ENCODE peak calls at places on chromosomes 7 and 10, in four cellular contexts. One of them, this sample, is unnamed.

GRCh38 chr10:110502851-110503301 is 5.2 kb downstream of the DUSP5 start:
- DNase-seq in HepG2: no peak
- DNase-seq in SK-N-SH: no peak
- DNase-seq in H1: no peak
- DNase-seq in this sample: no peak

GRCh38 chr10:63120554-63120953 is 12.6 kb upstream of the NRBF2 start:
- DNase-seq in SK-N-SH: no peak
- DNase-seq in HepG2: no peak
- DNase-seq in H1: no peak
- DNase-seq in this sample: no peak

GRCh38 chr10:25017247-25017590 is 807 bp downstream of the THNSL1 start:
- DNase-seq in SK-N-SH: peak
- DNase-seq in HepG2: no peak
- DNase-seq in H1: no peak
- DNase-seq in this sample: no peak

GRCh38 chr10:67115972-67116371 is 190.1 kb downstream of the LRRTM3 start:
- DNase-seq in SK-N-SH: no peak
- DNase-seq in HepG2: no peak
- DNase-seq in H1: no peak
- DNase-seq in this sample: peak

GRCh38 chr10:103284170-103284569 is 7.2 kb downstream of the INA start:
- DNase-seq in H1: no peak
- DNase-seq in SK-N-SH: no peak
- DNase-seq in HepG2: no peak
- DNase-seq in this sample: no peak

GRCh38 chr7:65804887-65805286 is 68.0 kb upstream of the VKORC1L1 start:
- DNase-seq in H1: no peak
- DNase-seq in HepG2: no peak
- DNase-seq in SK-N-SH: no peak
- DNase-seq in this sample: no peak

GRCh38 chr7:79820387-79820786 is 314.2 kb upstream of the GNAI1 start:
- DNase-seq in HepG2: no peak
- DNase-seq in H1: no peak
- DNase-seq in SK-N-SH: peak
- DNase-seq in this sample: no peak

GRCh38 chr10:44569193-44570091 is 184.5 kb upstream of the CXCL12 start:
- DNase-seq in H1: no peak
- DNase-seq in SK-N-SH: no peak
- DNase-seq in HepG2: no peak
- DNase-seq in this sample: no peak

GRCh38 chr10:71085689-71086438 is 126.5 kb upstream of the UNC5B start:
- DNase-seq in H1: peak
- DNase-seq in HepG2: no peak
- DNase-seq in SK-N-SH: no peak
- DNase-seq in this sample: no peak

GRCh38 chr10:17643339-17643754 is 604 bp upstream of the STAM start:
- DNase-seq in HepG2: peak
- DNase-seq in H1: no peak
- DNase-seq in SK-N-SH: peak
- DNase-seq in this sample: no peak

GRCh38 chr7:1662767-1663166 is 7.3 kb upstream of the ELFN1 start:
- DNase-seq in HepG2: no peak
- DNase-seq in H1: peak
- DNase-seq in SK-N-SH: peak
- DNase-seq in this sample: no peak

GRCh38 chr7:25515876-25516275 is 287.6 kb upstream of the NPVF start:
- DNase-seq in SK-N-SH: no peak
- DNase-seq in H1: no peak
- DNase-seq in HepG2: no peak
- DNase-seq in this sample: no peak

GRCh38 chr7:120041798-120042197 is 231.2 kb upstream of the KCND2 start:
- DNase-seq in HepG2: no peak
- DNase-seq in H1: no peak
- DNase-seq in SK-N-SH: no peak
- DNase-seq in this sample: no peak

GRCh38 chr7:1049006-1049741 is 4.8 kb downstream of the GPR146 start:
- DNase-seq in H1: no peak
- DNase-seq in HepG2: no peak
- DNase-seq in SK-N-SH: no peak
- DNase-seq in this sample: no peak

GRCh38 chr10:74419491-74420466 is 268.8 kb downstream of the ADK start:
- DNase-seq in H1: no peak
- DNase-seq in SK-N-SH: peak
- DNase-seq in HepG2: no peak
- DNase-seq in this sample: peak

GRCh38 chr10:4426866-4427265 is 399.1 kb upstream of the AKR1E2 start:
- DNase-seq in H1: no peak
- DNase-seq in SK-N-SH: no peak
- DNase-seq in HepG2: no peak
- DNase-seq in this sample: no peak

GRCh38 chr7:127409629-127410028 is 17.1 kb upstream of the ZNF800 start:
- DNase-seq in H1: no peak
- DNase-seq in SK-N-SH: no peak
- DNase-seq in HepG2: no peak
- DNase-seq in this sample: no peak

GRCh38 chr7:106625678-106626301 is 35.2 kb downstream of the CCDC71L start:
- DNase-seq in H1: no peak
- DNase-seq in SK-N-SH: no peak
- DNase-seq in HepG2: no peak
- DNase-seq in this sample: no peak

GRCh38 chr10:29657719-29658274 is 23.0 kb upstream of the SVIL start:
- DNase-seq in SK-N-SH: no peak
- DNase-seq in H1: no peak
- DNase-seq in HepG2: no peak
- DNase-seq in this sample: no peak

GRCh38 chr10:70074971-70075370 is 22.3 kb downstream of the MACROH2A2 start:
- DNase-seq in H1: no peak
- DNase-seq in HepG2: no peak
- DNase-seq in SK-N-SH: no peak
- DNase-seq in this sample: no peak

GRCh38 chr7:130127404-130128395 is 57.4 kb downstream of the KLHDC10 start:
- DNase-seq in SK-N-SH: no peak
- DNase-seq in H1: no peak
- DNase-seq in HepG2: no peak
- DNase-seq in this sample: no peak

GRCh38 chr7:99864041-99864440 is 12.8 kb downstream of the OR2AE1 start:
- DNase-seq in HepG2: no peak
- DNase-seq in H1: no peak
- DNase-seq in SK-N-SH: no peak
- DNase-seq in this sample: no peak

GRCh38 chr7:55255501-55256445 is 109.4 kb upstream of the LANCL2 start:
- DNase-seq in HepG2: peak
- DNase-seq in H1: peak
- DNase-seq in SK-N-SH: peak
- DNase-seq in this sample: peak

GRCh38 chr10:663844-664243 is 25.6 kb downstream of the DIP2C start:
- DNase-seq in HepG2: no peak
- DNase-seq in SK-N-SH: no peak
- DNase-seq in H1: peak
- DNase-seq in this sample: no peak

GRCh38 chr10:114764656-114765055 is 56.9 kb upstream of the FHIP2A start:
- DNase-seq in H1: no peak
- DNase-seq in HepG2: no peak
- DNase-seq in SK-N-SH: no peak
- DNase-seq in this sample: no peak

GRCh38 chr10:43203491-43204393 is 63.1 kb downstream of the RASGEF1A start:
- DNase-seq in H1: peak
- DNase-seq in SK-N-SH: peak
- DNase-seq in HepG2: no peak
- DNase-seq in this sample: peak

GRCh38 chr10:83991986-83992753 is 147.1 kb upstream of the GHITM start:
- DNase-seq in HepG2: peak
- DNase-seq in SK-N-SH: peak
- DNase-seq in H1: peak
- DNase-seq in this sample: peak

GRCh38 chr10:55062349-55062748 is 261.3 kb upstream of the PCDH15 start:
- DNase-seq in SK-N-SH: no peak
- DNase-seq in H1: no peak
- DNase-seq in HepG2: no peak
- DNase-seq in this sample: no peak

GRCh38 chr7:108109216-108109908 is 20.8 kb downstream of the LAMB4 start:
- DNase-seq in H1: no peak
- DNase-seq in SK-N-SH: peak
- DNase-seq in HepG2: peak
- DNase-seq in this sample: peak

GRCh38 chr10:124708922-124709520 is 35.2 kb downstream of the FAM53B start:
- DNase-seq in HepG2: no peak
- DNase-seq in SK-N-SH: peak
- DNase-seq in H1: no peak
- DNase-seq in this sample: no peak

GRCh38 chr7:70479153-70480021 is 652.6 kb upstream of the GALNT17 start:
- DNase-seq in H1: no peak
- DNase-seq in SK-N-SH: no peak
- DNase-seq in HepG2: no peak
- DNase-seq in this sample: no peak

GRCh38 chr10:95308389-95309302 is 17.8 kb upstream of the PDLIM1 start:
- DNase-seq in HepG2: peak
- DNase-seq in SK-N-SH: no peak
- DNase-seq in H1: no peak
- DNase-seq in this sample: peak
- TF ChIP-seq JUND in HepG2: no peak
- TF ChIP-seq JUND in SK-N-SH: peak
- TF ChIP-seq JUND in H1: no peak
- TF ChIP-seq JUND in this sample: peak

GRCh38 chr7:137992738-137993394 is 9.0 kb downstream of the CREB3L2 start:
- DNase-seq in HepG2: peak
- DNase-seq in H1: no peak
- DNase-seq in SK-N-SH: no peak
- DNase-seq in this sample: no peak
- H2AFZ ChIP-seq in HepG2: no peak
- H2AFZ ChIP-seq in H1: no peak
- H2AFZ ChIP-seq in SK-N-SH: no peak
- H2AFZ ChIP-seq in this sample: no peak

GRCh38 chr7:141272417-141272816 is 198.6 kb downstream of the TMEM178B start:
- DNase-seq in SK-N-SH: no peak
- DNase-seq in HepG2: no peak
- DNase-seq in H1: no peak
- DNase-seq in this sample: no peak
- TF ChIP-seq JUND in SK-N-SH: no peak
- TF ChIP-seq JUND in HepG2: no peak
- TF ChIP-seq JUND in H1: no peak
- TF ChIP-seq JUND in this sample: no peak

GRCh38 chr10:22366771-22367170 is 21.5 kb downstream of the SPAG6 start:
- DNase-seq in SK-N-SH: no peak
- DNase-seq in HepG2: no peak
- DNase-seq in H1: no peak
- DNase-seq in this sample: no peak
- H2AFZ ChIP-seq in SK-N-SH: no peak
- H2AFZ ChIP-seq in HepG2: no peak
- H2AFZ ChIP-seq in H1: peak
- H2AFZ ChIP-seq in this sample: peak

DNA sequence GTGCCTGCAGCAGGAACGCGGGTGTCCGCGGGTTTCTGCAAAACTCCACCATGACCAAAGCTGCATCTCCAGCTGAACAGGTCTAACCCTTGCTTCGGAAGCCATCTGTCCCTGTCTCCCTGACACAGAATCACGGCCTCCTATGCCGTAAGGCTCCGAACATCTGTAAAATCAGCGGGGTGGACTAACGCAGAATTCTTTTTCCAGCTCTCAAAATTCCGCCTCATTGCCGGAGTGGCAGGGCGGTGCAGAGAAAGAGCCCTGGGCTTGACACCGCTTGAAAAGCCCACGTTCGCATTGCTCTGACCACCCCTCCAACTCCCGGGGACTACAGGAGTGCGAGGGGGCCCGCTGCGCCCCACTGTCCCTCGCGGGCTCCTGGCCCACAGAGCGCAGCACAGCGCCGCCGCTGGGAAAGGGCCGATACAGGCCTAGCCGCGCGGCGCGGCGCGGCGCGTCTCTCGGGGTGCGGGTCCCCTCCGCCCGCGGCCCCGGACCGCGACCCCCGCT is 409 bp downstream of the DNMBP start:
- DNase-seq in SK-N-SH: no peak
- DNase-seq in HepG2: peak
- DNase-seq in H1: no peak
- DNase-seq in this sample: no peak
- TF ChIP-seq JUND in SK-N-SH: no peak
- TF ChIP-seq JUND in HepG2: no peak
- TF ChIP-seq JUND in H1: no peak
- TF ChIP-seq JUND in this sample: no peak

GRCh38 chr7:18387191-18387720 is 108.3 kb upstream of the HDAC9 start:
- DNase-seq in H1: no peak
- DNase-seq in HepG2: no peak
- DNase-seq in SK-N-SH: no peak
- DNase-seq in this sample: no peak
- H2AFZ ChIP-seq in H1: no peak
- H2AFZ ChIP-seq in HepG2: no peak
- H2AFZ ChIP-seq in SK-N-SH: no peak
- H2AFZ ChIP-seq in this sample: no peak

GRCh38 chr10:111648046-111648445 is 535.5 kb downstream of the GPAM start:
- DNase-seq in SK-N-SH: peak
- DNase-seq in H1: no peak
- DNase-seq in HepG2: no peak
- DNase-seq in this sample: no peak

GRCh38 chr10:111656066-111656465 is 527.5 kb downstream of the GPAM start:
- DNase-seq in SK-N-SH: no peak
- DNase-seq in HepG2: no peak
- DNase-seq in H1: no peak
- DNase-seq in this sample: no peak

GRCh38 chr10:111646021-111646420 is 537.5 kb downstream of the GPAM start:
- DNase-seq in HepG2: no peak
- DNase-seq in H1: no peak
- DNase-seq in SK-N-SH: no peak
- DNase-seq in this sample: no peak

GRCh38 chr10:111650088-111650487 is 533.5 kb downstream of the GPAM start:
- DNase-seq in SK-N-SH: no peak
- DNase-seq in HepG2: no peak
- DNase-seq in H1: peak
- DNase-seq in this sample: no peak
- TF ChIP-seq JUND in SK-N-SH: no peak
- TF ChIP-seq JUND in HepG2: no peak
- TF ChIP-seq JUND in H1: no peak
- TF ChIP-seq JUND in this sample: no peak

DNA sequence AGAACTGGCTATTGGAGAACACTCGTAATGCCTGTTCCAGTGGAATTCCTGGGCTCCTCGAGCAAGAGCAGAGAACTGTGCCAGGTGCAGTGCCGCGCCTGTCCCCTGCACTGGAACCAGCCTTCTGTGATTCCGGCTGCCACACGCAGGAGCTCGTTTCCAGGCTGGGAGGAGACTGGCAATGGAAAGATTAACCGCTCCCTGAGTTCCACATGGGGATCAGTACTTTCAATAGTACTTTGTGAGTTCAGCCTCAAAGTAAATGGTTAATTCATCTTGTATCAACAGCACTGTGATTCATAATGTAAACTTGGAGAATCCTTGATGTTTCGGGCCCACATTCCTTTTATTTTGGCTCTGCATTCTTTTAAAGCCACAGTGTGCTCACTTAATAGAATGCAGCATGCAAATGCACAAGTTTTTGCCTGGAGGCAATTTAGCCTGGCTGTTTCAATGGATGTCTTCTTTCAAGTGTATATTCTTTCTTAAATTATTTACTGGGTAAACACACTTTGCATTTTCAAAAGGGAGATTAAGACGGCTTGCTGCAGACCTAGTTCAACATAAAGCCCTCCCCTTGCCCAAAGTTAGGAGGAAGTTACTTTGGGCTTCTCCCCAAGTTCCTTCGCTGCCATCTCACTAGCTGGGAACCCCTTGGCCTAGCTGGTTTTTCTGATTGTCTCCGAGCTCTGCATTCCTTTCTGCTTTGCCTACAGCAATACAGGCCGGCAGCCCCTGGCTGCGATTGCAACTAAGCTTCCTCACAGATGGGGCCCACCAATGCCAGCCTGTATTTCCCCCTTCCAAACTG is 138.1 kb upstream of the TCF7L2 start:
- DNase-seq in HepG2: peak
- DNase-seq in SK-N-SH: no peak
- DNase-seq in H1: peak
- DNase-seq in this sample: peak
- H2AFZ ChIP-seq in HepG2: no peak
- H2AFZ ChIP-seq in SK-N-SH: no peak
- H2AFZ ChIP-seq in H1: no peak
- H2AFZ ChIP-seq in this sample: no peak

This sample was measured in HCT116.